ENCODE peak calls at places on chromosome 17, in ten cellular contexts. G is BE2C; T is GM03348; C is activated CD8-positive, alpha-beta memory T cell treated with anti-CD3 and anti-CD28 coated beads for 1 hour; B is non-pigmented ciliary epithelial cell; X is T-cell; Z is nephron progenitor cell; J is tibial artery; Q is pancreas; L is SK-MEL-5. Y is an unnamed sample.
A peak's percentile ranks its signal among the peaks of the same experiment; 100 is the strongest.

GRCh38 chr17:27906238-27906603 is 13.1 kb upstream of the LYRM9 start:
- DNase-seq in G (no peak), T (no peak), C (no peak), B (no peak), X (no peak), Z (no peak), J (no peak), Q (no peak), L (no peak), Y (no peak)

GRCh38 chr17:42531455-42532354 is 4.3 kb upstream of the NAGLU start:
- DNase-seq in G (peak; percentile 73), T (peak; percentile 73), C (peak; percentile 38), B (no peak), X (no peak), Z (peak; percentile 75), J (peak; percentile 81), Q (peak; percentile 54), L (peak; percentile 50), Y (peak; percentile 72)

GRCh38 chr17:47649972-47650524 is 329 bp downstream of the KPNB1 start:
- DNase-seq in G (no peak), T (no peak), C (no peak), B (no peak), X (no peak), Z (no peak), J (no peak), Q (no peak), L (no peak), Y (no peak)

GRCh38 chr17:46010597-46011186 is 11.6 kb downstream of the STH start:
- DNase-seq in G (no peak), T (no peak), C (no peak), B (no peak), X (no peak), Z (no peak), J (no peak), Q (no peak), L (peak; percentile 14), Y (no peak)

GRCh38 chr17:68182940-68183551 is 64.8 kb upstream of the AMZ2 start:
- DNase-seq in G (no peak), T (no peak), C (peak; percentile 51), B (no peak), X (peak; percentile 69), Z (no peak), J (no peak), Q (no peak), L (no peak), Y (no peak)

GRCh38 chr17:5179003-5179402 is 12.7 kb downstream of the ZNF594 start:
- DNase-seq in G (no peak), T (no peak), C (no peak), B (no peak), X (no peak), Z (no peak), J (no peak), Q (no peak), L (no peak), Y (no peak)

GRCh38 chr17:2063306-2064146 is 8.6 kb downstream of the HIC1 start:
- DNase-seq in G (no peak), T (no peak), C (no peak), B (no peak), X (no peak), Z (no peak), J (no peak), Q (no peak), L (no peak), Y (no peak)

GRCh38 chr17:49748791-49749190 is 15.1 kb downstream of the FAM117A start:
- DNase-seq in G (no peak), T (no peak), C (peak; percentile 26), B (no peak), X (peak; percentile 68), Z (no peak), J (no peak), Q (no peak), L (no peak), Y (no peak)

GRCh38 chr17:5097101-5097834 is 14.4 kb downstream of the ZNF232 start:
- DNase-seq in G (peak; percentile 51), T (no peak), C (peak; percentile 22), B (no peak), X (peak; percentile 18), Z (peak; percentile 74), J (peak; percentile 71), Q (peak; percentile 56), L (no peak), Y (no peak)

GRCh38 chr17:1298616-1299015 is 19.2 kb downstream of the TRARG1 start:
- DNase-seq in G (no peak), T (peak; percentile 41), C (peak; percentile 28), B (no peak), X (peak; percentile 8), Z (peak; percentile 67), J (no peak), Q (no peak), L (no peak), Y (peak; percentile 40)

GRCh38 chr17:2395258-2396170 is 5.3 kb downstream of the MNT start:
- DNase-seq in G (peak; percentile 33), T (no peak), C (no peak), B (no peak), X (no peak), Z (no peak), J (peak; percentile 82), Q (no peak), L (no peak), Y (no peak)

GRCh38 chr17:70857351-70857750 is 688.0 kb downstream of the KCNJ2 start:
- DNase-seq in G (no peak), T (peak; percentile 10), C (no peak), B (no peak), X (no peak), Z (no peak), J (no peak), Q (no peak), L (no peak), Y (no peak)

GRCh38 chr17:45722161-45722560 is 62.0 kb upstream of the CRHR1 start:
- DNase-seq in G (peak; percentile 57), T (no peak), C (no peak), B (no peak), X (no peak), Z (peak; percentile 50), J (peak; percentile 15), Q (no peak), L (peak; percentile 61), Y (peak; percentile 37)

GRCh38 chr17:50630524-50631194 is 4.0 kb upstream of the ABCC3 start:
- DNase-seq in G (peak; percentile 63), T (peak; percentile 68), C (peak; percentile 46), B (no peak), X (peak; percentile 13), Z (peak; percentile 60), J (no peak), Q (peak; percentile 78), L (peak; percentile 52), Y (peak; percentile 69)